ENCODE peak calls at places on chromosomes 16 and 17, in six cellular contexts. E is breast epithelium, U is SJCRH30, S is osteoblast, Y is SK-N-MC, V is neural progenitor cell. W is an unnamed sample. For H3K36me3, the result is how much of the 10 kb centered on the place peaks cover.

GRCh38 chr17:79073706-79074088 is 927 bp upstream of the ENGASE start:
- DNase-seq in V (no peak), E (no peak), Y (no peak), U (no peak), S (peak), W (no peak)

GRCh38 chr17:76886395-76886794 is 18.2 kb downstream of the MGAT5B start:
- DNase-seq in S (peak), U (no peak), Y (no peak), E (no peak), V (no peak), W (no peak)

GRCh38 chr16:77043076-77043475 is 147.9 kb upstream of the MON1B start:
- DNase-seq in E (no peak), V (peak), Y (no peak), U (no peak), S (peak), W (no peak)

GRCh38 chr17:48150107-48150463 is 42.5 kb downstream of the SNX11 start:
- DNase-seq in U (no peak), S (no peak), E (no peak), Y (no peak), V (no peak), W (no peak)

GRCh38 chr17:44591223-44591622 is 33.9 kb downstream of the FZD2 start:
- DNase-seq in S (peak), U (no peak), Y (no peak), E (no peak), V (no peak), W (no peak)

GRCh38 chr16:85515830-85516397 is 97.2 kb upstream of the GSE1 start:
- DNase-seq in S (no peak), U (no peak), Y (no peak), V (no peak), E (no peak), W (no peak)

GRCh38 chr16:69644790-69645189 is 79.0 kb downstream of the NFAT5 start:
- DNase-seq in Y (no peak), S (no peak), U (no peak), V (no peak), E (no peak), W (no peak)

GRCh38 chr17:2751482-2751881 is 2.0 kb upstream of the CCDC92B start:
- DNase-seq in S (peak), U (no peak), Y (no peak), E (no peak), V (peak), W (no peak)

GRCh38 chr17:16987830-16988601 is 16.1 kb upstream of the TNFRSF13B start:
- DNase-seq in S (peak), U (peak), E (no peak), V (peak), Y (no peak), W (no peak)

GRCh38 chr17:82710499-82711232 is 5.8 kb upstream of the FN3KRP start:
- DNase-seq in V (peak), U (peak), S (no peak), E (no peak), Y (no peak), W (no peak)

GRCh38 chr17:19744492-19744891 is 3.6 kb downstream of the ALDH3A1 start:
- DNase-seq in E (no peak), U (no peak), S (peak), Y (no peak), V (no peak), W (no peak)

GRCh38 chr17:3960764-3961163 is 3.5 kb downstream of the ATP2A3 start:
- DNase-seq in S (no peak), U (peak), V (no peak), E (no peak), Y (no peak), W (no peak)

GRCh38 chr17:7557825-7558543 is 566 bp upstream of the TNFSF13 start:
- DNase-seq in U (peak), E (peak), S (peak), Y (no peak), V (peak), W (no peak)

GRCh38 chr17:63275318-63275967 is 170.7 kb downstream of the CYB561 start:
- DNase-seq in Y (no peak), E (no peak), U (peak), V (no peak), S (no peak), W (no peak)

GRCh38 chr16:82027629-82028035 is 7.4 kb upstream of the HSD17B2 start:
- DNase-seq in S (no peak), U (no peak), E (no peak), Y (no peak), V (no peak), W (no peak)

GRCh38 chr17:80984749-80985148 is 6.9 kb upstream of the CHMP6 start:
- DNase-seq in U (peak), V (peak), S (peak), Y (no peak), E (no peak), W (no peak)

GRCh38 chr17:66661411-66661843 is 173.5 kb upstream of the CACNG5 start:
- DNase-seq in U (no peak), Y (no peak), E (no peak), S (no peak), V (no peak), W (no peak)

GRCh38 chr17:74605361-74605760 is 13.3 kb upstream of the CD300LD start:
- DNase-seq in U (no peak), S (peak), E (no peak), V (no peak), Y (no peak), W (peak)

GRCh38 chr16:2771496-2772402 is 5.3 kb downstream of the ELOB start:
- DNase-seq in V (no peak), Y (no peak), E (no peak), S (peak), U (no peak), W (no peak)

GRCh38 chr16:2775765-2776499 is 1.1 kb downstream of the ELOB start:
- DNase-seq in S (peak), E (no peak), Y (no peak), U (no peak), V (no peak), W (peak)

GRCh38 chr16:2775317-2775716 is 1.8 kb downstream of the ELOB start:
- DNase-seq in Y (no peak), S (no peak), V (no peak), E (no peak), U (no peak), W (no peak)

GRCh38 chr16:2774161-2774891 is 2.8 kb downstream of the ELOB start:
- DNase-seq in S (peak), U (no peak), V (no peak), Y (no peak), E (no peak), W (no peak)

DNA sequence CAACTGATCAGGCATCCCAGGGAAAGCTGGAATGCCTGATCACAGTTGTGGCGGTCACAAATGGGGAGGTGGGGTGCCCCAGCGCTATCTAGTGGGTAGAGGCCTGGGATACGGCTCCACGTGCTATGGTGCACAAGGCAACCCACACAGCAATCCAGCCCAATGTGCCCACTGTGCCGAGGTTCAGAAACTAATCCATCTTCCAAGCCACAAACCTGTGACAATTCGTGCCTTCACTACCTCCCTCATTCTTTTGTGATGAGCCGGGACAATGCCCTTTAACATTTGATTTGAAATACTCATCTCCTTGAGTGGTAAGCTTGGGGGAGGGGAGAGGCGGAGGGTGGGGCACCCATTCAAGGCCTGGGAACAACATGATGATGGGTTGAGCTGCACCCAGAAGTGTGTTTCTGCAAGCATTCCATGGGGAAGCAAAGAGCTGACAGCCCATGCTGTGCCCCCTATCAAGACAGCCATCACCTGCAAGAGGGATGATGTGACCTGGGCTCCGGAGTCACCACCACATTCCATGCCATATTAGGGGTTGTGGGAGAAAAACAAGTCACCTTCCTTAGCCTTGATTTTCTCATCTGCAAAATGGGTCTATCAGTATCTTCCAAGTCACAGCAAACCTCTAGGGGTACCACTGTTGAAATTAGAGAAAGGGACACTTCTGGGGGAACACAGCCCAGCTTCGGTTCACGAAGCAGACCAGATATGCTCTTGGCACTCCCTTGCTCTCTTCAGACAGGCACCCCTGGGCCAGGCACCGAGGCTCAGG is 3.7 kb downstream of the ELOB start:
- DNase-seq in E (no peak), U (no peak), S (peak), Y (no peak), V (no peak), W (no peak)
- H3K36me3 ChIP-seq in E (under half), U (under half), S (half or more), Y (half or more), V (under half), W (half or more)

GRCh38 chr16:67549240-67549639 is 13.1 kb upstream of the CTCF start:
- DNase-seq in S (peak), U (no peak), E (no peak), V (no peak), Y (no peak), W (no peak)

GRCh38 chr16:67548265-67549126 is 13.8 kb upstream of the CTCF start:
- DNase-seq in V (no peak), E (no peak), S (peak), U (no peak), Y (no peak), W (no peak)

GRCh38 chr16:67551091-67551490 is 11.2 kb upstream of the CTCF start:
- DNase-seq in S (peak), U (no peak), V (no peak), Y (no peak), E (no peak), W (no peak)

GRCh38 chr16:67551972-67552371 is 10.4 kb upstream of the CTCF start:
- DNase-seq in Y (no peak), U (no peak), V (no peak), E (no peak), S (no peak), W (no peak)

GRCh38 chr16:67549936-67550335 is 12.4 kb upstream of the CTCF start:
- DNase-seq in Y (no peak), U (no peak), S (no peak), E (no peak), V (no peak), W (no peak)
- H3K36me3 ChIP-seq in Y (under half), U (under half), S (under half), E (under half), V (under half), W (under half)

DNA sequence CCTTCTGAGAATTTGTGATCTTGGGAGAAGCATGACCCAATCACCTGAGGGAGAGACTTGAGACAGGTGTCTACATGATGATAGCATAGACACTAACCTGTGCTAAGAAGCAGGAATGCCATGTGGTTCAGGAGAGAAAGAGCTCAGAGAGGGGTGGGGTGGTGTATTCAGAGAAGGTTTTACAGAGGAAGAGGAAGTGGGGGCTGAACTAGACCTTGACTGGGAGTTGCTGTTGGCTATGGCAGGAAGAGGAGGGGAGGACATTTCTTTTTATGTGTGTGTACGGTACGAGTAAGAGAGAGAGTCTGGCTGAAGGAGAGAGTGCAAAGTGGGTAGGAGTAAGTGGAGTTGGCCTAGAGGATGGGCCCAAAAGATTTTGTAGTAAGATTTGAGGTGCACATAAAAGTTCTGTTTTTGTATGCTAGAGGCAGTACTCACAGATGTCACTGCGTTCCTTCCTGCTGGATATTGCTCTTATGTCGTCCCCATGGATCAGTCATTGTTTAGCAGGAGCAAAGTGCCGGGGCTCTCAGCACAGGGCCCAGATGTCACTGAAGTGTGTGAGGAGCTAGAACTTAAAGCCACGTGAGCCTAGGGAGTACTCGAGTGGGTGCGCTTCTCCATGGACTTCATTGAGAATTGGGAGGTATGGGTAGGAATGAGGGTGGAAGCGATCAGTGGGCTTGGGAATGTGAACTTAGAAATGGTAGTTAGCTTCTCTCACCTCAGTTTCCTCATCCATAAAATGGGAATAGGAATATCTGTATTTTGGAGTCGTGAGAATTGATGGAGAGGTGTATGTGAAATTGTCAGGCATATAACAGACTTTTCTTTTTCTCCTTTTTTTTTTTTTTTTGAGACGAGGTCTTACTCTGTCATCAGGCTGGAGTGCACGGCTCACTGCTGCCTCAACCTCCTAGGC is 22.1 kb downstream of the SLC7A6 start:
- DNase-seq in S (no peak), Y (no peak), U (no peak), E (no peak), V (no peak), W (no peak)
- H3K36me3 ChIP-seq in S (half or more), Y (under half), U (under half), E (under half), V (under half), W (half or more)

GRCh38 chr17:59693582-59693981 is 13.6 kb downstream of the PTRH2 start:
- DNase-seq in Y (no peak), U (no peak), S (no peak), E (no peak), V (no peak), W (no peak)
- H3K36me3 ChIP-seq in Y (half or more), U (half or more), S (half or more), E (under half), V (under half), W (half or more)